ENCODE peak calls at places on chromosome 3, in seven cellular contexts. Z, D, I, R, E, U and K are unnamed samples.

GRCh38 chr3:59611649-59612431 is 562.0 kb upstream of the CFAP20DC start:
- DNase-seq in I (no peak), R (no peak), E (no peak), D (no peak), Z (no peak), U (no peak), K (no peak)

GRCh38 chr3:62143843-62144450 is 229.4 kb downstream of the FEZF2 start:
- DNase-seq in E (no peak), I (no peak), Z (no peak), R (no peak), U (no peak), D (no peak), K (no peak)

GRCh38 chr3:46196261-46196957 is 11.7 kb downstream of the CCR1 start:
- DNase-seq in D (no peak), E (no peak), Z (no peak), R (no peak), U (no peak), I (no peak), K (no peak)

GRCh38 chr3:170178631-170179030 is 2.9 kb downstream of the PHC3 start:
- DNase-seq in R (no peak), Z (no peak), D (no peak), E (no peak), I (no peak), U (no peak), K (peak; percentile 28)

GRCh38 chr3:56144792-56145191 is 323.5 kb downstream of the ERC2 start:
- DNase-seq in Z (no peak), R (peak; percentile 69), U (no peak), D (no peak), E (no peak), I (peak; percentile 88), K (no peak)

GRCh38 chr3:94704467-94704866 is 641.6 kb downstream of the NSUN3 start:
- DNase-seq in I (no peak), D (no peak), Z (no peak), U (no peak), E (no peak), R (no peak), K (no peak)

GRCh38 chr3:37862219-37862711 is 585 bp downstream of the CTDSPL start:
- DNase-seq in D (peak; percentile 44), U (peak; percentile 63), R (peak; percentile 34), I (peak; percentile 43), E (no peak), Z (peak; percentile 56), K (peak; percentile 22)

GRCh38 chr3:121155023-121155422 is 247.0 kb downstream of the STXBP5L start:
- DNase-seq in R (peak; percentile 10), E (no peak), Z (no peak), I (no peak), U (no peak), D (no peak), K (no peak)

GRCh38 chr3:163438760-163439159 is 1639.5 kb downstream of the SI start:
- DNase-seq in I (no peak), Z (no peak), D (no peak), E (no peak), R (peak; percentile 0), U (no peak), K (no peak)

GRCh38 chr3:180932819-180933218 is 20.3 kb downstream of the FXR1 start:
- DNase-seq in U (no peak), Z (no peak), I (no peak), E (no peak), R (no peak), D (no peak), K (no peak)

GRCh38 chr3:163561151-163561550 is 1517.1 kb downstream of the SI start:
- DNase-seq in R (no peak), I (no peak), D (no peak), U (no peak), E (no peak), Z (no peak), K (no peak)

GRCh38 chr3:37666618-37667017 is 195.1 kb upstream of the CTDSPL start:
- DNase-seq in U (no peak), R (no peak), D (no peak), Z (no peak), I (no peak), E (no peak), K (no peak)

GRCh38 chr3:136929984-136930671 is 27.7 kb upstream of the IL20RB start:
- DNase-seq in E (no peak), R (peak; percentile 69), U (peak; percentile 44), Z (peak; percentile 62), I (peak; percentile 68), D (peak; percentile 28), K (no peak)

GRCh38 chr3:109270779-109271178 is 45.5 kb downstream of the DPPA2 start:
- DNase-seq in U (no peak), I (no peak), D (no peak), R (no peak), E (no peak), Z (no peak), K (no peak)

GRCh38 chr3:162302983-162303624 is 806.5 kb downstream of the OTOL1 start:
- DNase-seq in Z (no peak), R (no peak), U (no peak), E (no peak), D (no peak), I (peak; percentile 52), K (no peak)

GRCh38 chr3:129614435-129614834 is 8.0 kb upstream of the PLXND1 start:
- DNase-seq in E (no peak), Z (no peak), U (peak; percentile 10), R (no peak), I (no peak), D (no peak), K (no peak)

GRCh38 chr3:126982125-126982521 is 792 bp upstream of the PLXNA1 start:
- DNase-seq in I (peak; percentile 30), D (no peak), E (no peak), Z (peak; percentile 24), U (no peak), R (no peak), K (peak; percentile 52)

GRCh38 chr3:197508511-197508910 is 47.3 kb downstream of the BDH1 start:
- DNase-seq in D (no peak), R (no peak), Z (no peak), E (no peak), U (no peak), I (no peak), K (no peak)

GRCh38 chr3:46538803-46539442 is 27.2 kb downstream of the LRRC2 start:
- DNase-seq in R (peak; percentile 50), Z (peak; percentile 54), E (peak; percentile 28), I (peak; percentile 82), D (peak; percentile 32), U (peak; percentile 41), K (peak; percentile 58)

GRCh38 chr3:56115698-56116097 is 352.6 kb downstream of the ERC2 start:
- DNase-seq in Z (no peak), I (no peak), U (no peak), E (no peak), D (no peak), R (no peak), K (no peak)